ENCODE peak calls at places on chromosomes 4 and X, in ten cellular contexts. O, F, C, Y, Z, K, U, E, B and L are unnamed samples.

GRCh38 chrX:153887385-153887784 is 1.4 kb upstream of the L1CAM start:
- DNase-seq in Y (no peak), F (no peak), C (no peak), K (no peak), E (no peak), Z (no peak), O (no peak), U (no peak), B (no peak), L (no peak)

GRCh38 chrX:151996329-151996728 is 21.9 kb upstream of the GABRE start:
- DNase-seq in K (no peak), Z (no peak), C (no peak), B (no peak), E (no peak), Y (no peak), F (no peak), U (no peak), O (no peak), L (no peak)

GRCh38 chr4:87853108-87853507 is 20.3 kb downstream of the MEPE start:
- DNase-seq in C (no peak), E (no peak), U (peak), Y (peak), K (no peak), B (peak), Z (peak), O (no peak), F (no peak), L (no peak)

GRCh38 chrX:45009371-45010000 is 136.5 kb downstream of the KDM6A start:
- DNase-seq in B (peak), F (no peak), C (no peak), Z (peak), E (no peak), Y (no peak), U (no peak), O (no peak), K (no peak), L (no peak)

GRCh38 chrX:39811391-39811790 is 286.4 kb downstream of the BCOR start:
- DNase-seq in O (peak), F (no peak), E (no peak), Z (no peak), B (no peak), K (no peak), Y (no peak), C (no peak), U (no peak), L (no peak)

GRCh38 chr4:110543577-110543976 is 67.6 kb downstream of the ENPEP start:
- DNase-seq in Y (no peak), E (no peak), F (no peak), K (no peak), B (no peak), Z (no peak), O (no peak), U (no peak), C (no peak), L (no peak)

GRCh38 chr4:81060587-81061339 is 30.3 kb downstream of the BMP3 start:
- DNase-seq in F (no peak), K (no peak), Y (no peak), U (no peak), O (no peak), Z (no peak), B (no peak), C (no peak), E (no peak), L (no peak)

GRCh38 chr4:26937136-26937535 is 76.5 kb downstream of the STIM2 start:
- DNase-seq in Y (no peak), Z (no peak), E (no peak), O (no peak), F (peak), B (no peak), U (no peak), K (no peak), C (no peak), L (no peak)

GRCh38 chr4:98150092-98150761 is 7.0 kb upstream of the STPG2 start:
- DNase-seq in K (no peak), E (no peak), O (no peak), B (peak), Y (peak), U (no peak), Z (peak), C (no peak), F (no peak), L (no peak)

GRCh38 chr4:39286263-39286662 is 79.9 kb downstream of the RFC1 start:
- DNase-seq in K (no peak), B (peak), E (no peak), Z (no peak), U (no peak), C (no peak), F (no peak), O (no peak), Y (no peak), L (no peak)

GRCh38 chr4:45147866-45148265 is 421.5 kb upstream of the GNPDA2 start:
- DNase-seq in Z (no peak), F (no peak), C (no peak), U (no peak), E (no peak), K (no peak), B (no peak), O (no peak), Y (no peak), L (no peak)

GRCh38 chrX:20857746-20858145 is 516.5 kb upstream of the CNKSR2 start:
- DNase-seq in E (no peak), Z (peak), B (no peak), C (no peak), Y (no peak), K (no peak), U (no peak), F (no peak), O (no peak), L (no peak)

GRCh38 chrX:114626323-114626722 is 42.4 kb downstream of the HTR2C start:
- DNase-seq in B (peak), F (no peak), Z (no peak), E (no peak), Y (no peak), C (no peak), U (no peak), O (peak), K (no peak), L (no peak)

GRCh38 chrX:12307961-12308360 is 169.7 kb downstream of the FRMPD4 start:
- DNase-seq in F (no peak), U (no peak), E (no peak), Z (no peak), C (no peak), B (no peak), O (no peak), Y (no peak), K (no peak), L (no peak)